ENCODE peak calls at places on chromosomes 11 and 22, in eight cellular contexts. H is fibroblast of lung, Z is psoas muscle, K is IMR-90, O is HepG2, C is stomach, P is neural progenitor cell, F is K562. V is an unnamed sample. For H3K4me1, the result is how much of the 10 kb centered on the place peaks cover.

GRCh38 chr22:44003016-44003775 is 20.9 kb upstream of the PARVB start:
- DNase-seq in K (no peak), C (no peak), P (no peak), Z (no peak), F (no peak), H (no peak), O (no peak), V (no peak)

GRCh38 chr22:48894064-48894671 is 933.5 kb downstream of the BRD1 start:
- DNase-seq in H (no peak), O (no peak), Z (no peak), P (no peak), C (peak), K (no peak), F (peak), V (peak)

GRCh38 chr11:31218847-31219246 is 150.7 kb downstream of the DCDC1 start:
- DNase-seq in C (no peak), P (no peak), Z (no peak), O (no peak), K (no peak), H (no peak), F (no peak), V (no peak)

GRCh38 chr11:47259178-47259977 is 1.6 kb downstream of the NR1H3 start:
- DNase-seq in Z (no peak), H (peak), O (peak), F (no peak), K (peak), C (peak), P (peak), V (no peak)

GRCh38 chr22:17777005-17777716 is 2.9 kb upstream of the BID start:
- DNase-seq in K (no peak), O (peak), C (peak), F (peak), H (no peak), P (no peak), Z (no peak), V (no peak)

GRCh38 chr11:115499891-115500290 is 4.3 kb downstream of the CADM1 start:
- DNase-seq in F (no peak), P (no peak), K (no peak), Z (no peak), C (no peak), H (no peak), O (no peak), V (no peak)

GRCh38 chr11:100716848-100717247 is 29.8 kb downstream of the ARHGAP42 start:
- DNase-seq in P (no peak), K (no peak), Z (no peak), C (no peak), F (no peak), O (no peak), H (no peak), V (no peak)

GRCh38 chr11:64165482-64165841 is 451 bp downstream of the MACROD1 start:
- DNase-seq in O (no peak), C (no peak), P (no peak), F (no peak), H (no peak), K (no peak), Z (no peak), V (no peak)

GRCh38 chr11:63599211-63600122 is 14.8 kb downstream of the PLAAT3 start:
- DNase-seq in H (no peak), P (no peak), O (no peak), C (no peak), Z (no peak), F (peak), K (peak), V (no peak)

GRCh38 chr11:44574620-44575287 is 9.3 kb downstream of the CD82 start:
- DNase-seq in O (no peak), C (peak), H (peak), K (peak), F (no peak), Z (no peak), P (no peak), V (no peak)

GRCh38 chr11:114909866-114910265 is 231.5 kb downstream of the NXPE2 start:
- DNase-seq in H (no peak), K (no peak), F (no peak), O (peak), P (peak), C (no peak), Z (no peak), V (no peak)

GRCh38 chr11:4991066-4991465 is 3.6 kb upstream of the OR51L1 start:
- DNase-seq in P (peak), Z (no peak), H (no peak), F (peak), K (peak), O (no peak), C (no peak), V (no peak)

GRCh38 chr22:46293591-46294260 is 2.9 kb upstream of the GTSE1 start:
- DNase-seq in O (no peak), Z (peak), F (no peak), C (no peak), K (peak), P (no peak), H (peak), V (no peak)

GRCh38 chr11:39745401-39745800 is 1714.1 kb downstream of the LRRC4C start:
- DNase-seq in K (no peak), F (no peak), Z (no peak), O (peak), C (no peak), H (no peak), P (no peak), V (no peak)

GRCh38 chr11:84164722-84165121 is 878.6 kb upstream of the CCDC90B start:
- DNase-seq in K (no peak), F (no peak), H (no peak), C (no peak), Z (no peak), O (no peak), P (no peak), V (no peak)

GRCh38 chr22:30313527-30314385 is 13.0 kb downstream of the TBC1D10A start:
- DNase-seq in K (no peak), O (no peak), Z (no peak), H (no peak), P (no peak), C (no peak), F (no peak), V (no peak)

GRCh38 chr11:79047356-79047755 is 393.5 kb downstream of the TENM4 start:
- DNase-seq in H (no peak), K (no peak), C (no peak), F (no peak), P (no peak), Z (no peak), O (no peak), V (no peak)

DNA sequence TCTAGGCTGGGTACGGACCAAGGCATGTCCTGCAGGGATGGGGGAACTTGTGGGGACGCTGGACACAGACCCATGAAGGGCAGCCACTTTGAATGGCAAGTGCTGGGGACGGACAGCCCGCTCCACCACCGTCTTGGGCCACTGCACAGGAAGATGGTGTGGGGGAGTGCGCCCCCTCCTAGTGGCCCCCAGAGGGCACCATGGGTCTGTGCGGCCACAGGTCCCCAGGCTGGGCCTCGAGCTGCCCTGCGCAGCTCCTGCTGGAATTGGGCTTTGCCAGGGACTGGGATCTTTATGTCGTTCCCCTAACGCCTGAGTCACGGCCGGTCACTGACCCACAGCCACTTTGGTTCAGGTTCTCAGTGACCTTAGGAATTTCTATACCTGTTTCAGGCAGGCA is 44.4 kb downstream of the NAT10 start:
- DNase-seq in H (peak), F (peak), O (no peak), P (peak), K (no peak), C (no peak), Z (no peak), V (no peak)
- TF ChIP-seq CTCF in H (peak), F (peak), O (peak), P (peak), K (peak), C (no peak), Z (peak), V (peak)

GRCh38 chr22:36301384-36301828 is 48.5 kb downstream of the APOL1 start:
- DNase-seq in O (peak), P (peak), F (peak), H (peak), K (peak), Z (peak), C (peak), V (peak)
- H3K27ac ChIP-seq in O (no peak), P (no peak), F (no peak), H (peak), K (peak), Z (no peak), C (peak), V (peak)

DNA sequence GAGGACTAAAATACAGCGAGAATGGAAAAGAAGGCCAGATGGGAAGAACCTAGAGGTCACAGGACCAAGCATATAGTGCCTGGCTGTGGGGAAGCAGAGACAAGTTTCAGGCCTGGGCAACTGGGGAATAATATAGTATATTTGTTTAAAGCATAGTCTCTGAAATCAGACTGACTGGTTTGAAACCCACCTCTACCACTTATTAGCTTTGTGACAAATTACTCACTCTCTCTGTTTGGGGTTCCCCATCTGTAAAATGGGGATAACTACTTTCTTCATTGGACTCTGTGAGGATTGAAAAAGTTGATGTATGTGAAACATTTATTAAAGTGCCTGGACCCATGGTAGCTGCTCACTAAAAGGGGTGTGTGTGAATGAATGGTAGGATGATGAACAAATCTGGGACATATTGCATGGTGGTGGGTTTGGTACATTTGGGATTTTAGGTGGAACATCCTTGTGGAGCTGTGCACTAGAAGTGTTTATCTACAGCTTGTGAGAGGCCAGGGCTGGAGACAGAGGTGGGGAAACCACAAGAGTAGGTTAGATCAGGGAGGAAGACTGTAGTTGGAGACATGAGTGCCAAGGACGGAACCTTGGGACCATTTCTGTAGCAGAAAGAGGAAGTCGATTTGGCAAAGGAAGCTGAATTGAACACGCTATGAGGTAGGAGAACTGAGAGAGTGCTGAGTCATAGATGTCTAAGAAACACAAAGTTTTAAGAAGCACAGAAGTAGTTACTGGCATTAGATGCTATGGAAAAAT is 52.6 kb downstream of the SWAP70 start:
- DNase-seq in Z (no peak), F (no peak), C (no peak), K (peak), O (no peak), P (no peak), H (peak), V (no peak)
- H3K4me1 ChIP-seq in Z (under half), F (under half), C (under half), K (under half), O (under half), P (under half), H (under half), V (under half)

DNA sequence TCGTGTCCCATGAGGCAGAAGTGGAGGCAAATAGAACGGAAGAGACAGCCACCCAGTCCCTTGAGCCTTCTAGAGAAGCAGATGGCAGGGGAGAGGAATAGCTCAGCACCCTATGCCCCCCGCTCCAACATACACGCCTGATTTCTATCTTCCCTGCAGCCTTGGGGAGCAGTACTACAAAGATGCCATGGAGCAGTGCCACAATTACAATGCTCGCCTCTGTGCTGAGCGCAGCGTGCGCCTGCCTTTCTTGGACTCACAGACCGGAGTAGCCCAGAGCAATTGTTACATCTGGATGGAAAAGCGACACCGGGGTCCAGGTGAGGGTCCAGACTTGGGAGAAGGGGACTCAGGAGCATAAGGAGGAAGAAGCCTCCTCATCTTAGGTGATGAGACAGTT is 6.6 kb downstream of the DPF2 start:
- DNase-seq in K (no peak), O (no peak), Z (no peak), C (no peak), H (no peak), P (no peak), F (no peak), V (no peak)
- TF ChIP-seq CTCF in K (no peak), O (no peak), Z (no peak), C (no peak), H (no peak), P (no peak), F (no peak), V (no peak)

DNA sequence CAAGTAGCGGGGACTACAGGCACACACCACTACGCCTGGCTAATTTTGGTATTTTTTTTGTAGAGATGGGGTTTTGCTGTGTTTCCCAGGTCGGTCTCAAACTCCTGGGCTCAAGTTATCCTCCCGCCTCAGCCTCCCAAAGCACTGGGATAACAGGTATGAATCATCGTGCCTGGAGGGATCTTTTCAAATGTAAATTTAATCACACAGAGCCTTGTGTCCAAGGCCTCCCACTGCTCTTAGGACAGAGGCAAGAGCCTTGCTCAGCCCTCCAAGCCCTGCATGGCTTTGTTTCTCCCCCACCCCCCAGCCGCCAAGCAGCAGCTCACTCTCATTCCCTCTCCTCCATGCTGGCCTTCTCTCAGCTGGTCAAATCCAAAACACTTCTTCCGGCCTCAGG is 75.3 kb upstream of the CREB3L1 start:
- DNase-seq in P (peak), K (no peak), H (no peak), C (no peak), F (no peak), Z (no peak), O (no peak), V (no peak)
- H3K27ac ChIP-seq in P (no peak), K (no peak), H (no peak), C (no peak), F (no peak), Z (no peak), O (no peak), V (no peak)

DNA sequence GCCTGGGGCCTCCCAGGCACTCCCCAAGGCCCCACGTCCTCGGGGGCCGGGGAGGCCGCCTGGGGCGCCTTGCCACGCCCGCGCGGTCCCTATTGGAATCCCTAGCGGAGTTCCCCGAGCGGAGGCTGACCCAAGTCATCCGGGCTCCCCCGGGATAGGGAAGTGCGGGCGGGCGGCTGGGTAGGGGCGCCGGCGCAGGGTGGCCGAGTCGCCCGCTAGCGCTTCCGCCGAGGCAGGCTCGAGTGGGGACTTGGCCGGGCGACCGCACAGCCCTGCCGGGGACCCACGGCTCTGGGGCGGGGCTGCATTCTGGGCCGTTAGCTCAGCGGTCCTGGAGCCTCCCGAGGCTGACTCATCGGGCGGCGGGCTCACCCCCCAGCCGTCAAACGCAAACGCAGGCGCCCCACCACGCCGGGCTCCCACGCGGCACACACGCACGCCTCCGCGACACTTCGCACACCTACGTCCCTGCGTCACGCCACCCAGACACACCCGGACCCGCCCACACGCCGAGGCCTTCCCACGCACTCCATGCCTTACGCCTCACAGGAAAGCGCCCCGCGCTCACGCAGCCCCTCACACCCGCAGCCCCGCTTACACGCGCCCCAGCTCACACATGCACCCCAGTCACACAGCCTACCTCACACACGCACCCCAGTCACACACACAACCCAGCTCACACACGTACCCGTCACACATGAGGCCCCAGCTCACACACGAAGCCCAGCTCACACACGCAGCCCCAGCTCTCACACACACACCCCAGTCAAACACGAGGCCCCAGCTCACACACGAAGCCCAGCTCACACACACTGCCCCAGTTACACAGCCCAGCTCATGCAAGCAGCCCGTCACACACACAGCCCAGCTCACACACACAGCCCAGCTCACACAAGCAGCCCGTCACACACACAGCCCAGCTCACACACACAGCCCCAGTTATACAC is 1.1 kb downstream of the PHLDB1 start:
- DNase-seq in O (no peak), C (peak), F (peak), P (peak), H (peak), Z (peak), K (peak), V (peak)
- H3K4me1 ChIP-seq in O (under half), C (half or more), F (under half), P (half or more), H (half or more), Z (under half), K (under half), V (half or more)

GRCh38 chr11:17635551-17635938 is 83.8 kb upstream of the MYOD1 start:
- DNase-seq in Z (no peak), F (peak), P (no peak), H (no peak), K (no peak), C (no peak), O (no peak), V (no peak)
- TF ChIP-seq CTCF in Z (no peak), F (peak), P (peak), H (no peak), K (no peak), C (no peak), O (peak), V (no peak)

GRCh38 chr11:45805305-45806071 is 539 bp downstream of the SLC35C1 start:
- DNase-seq in P (peak), C (peak), F (peak), K (peak), Z (peak), H (peak), O (peak), V (no peak)
- H3K27ac ChIP-seq in P (no peak), C (peak), F (peak), K (peak), Z (peak), H (peak), O (peak), V (peak)

V was measured in right atrium auricular region.